ENCODE peak calls at places on chromosomes 6 and 20, in eight cellular contexts. One of them, this sample, is unnamed.

GRCh38 chr20:23245553-23246128 is 105.0 kb upstream of the NXT1 start:
- DNase-seq in activated T-cell treated with anti-CD3 and anti-CD28 coated beads, Interleukin-2, amount 50 U/mL, for 72 hours: peak; percentile 6
- DNase-seq in mammary epithelial cell: peak; percentile 13
- DNase-seq in NCI-H1092 treated with DMSO at 0.1 percent for 48 hours: no peak
- DNase-seq in RWPE1: no peak
- DNase-seq in iris pigment epithelial cell: peak; percentile 51
- DNase-seq in stomach: peak; percentile 66
- DNase-seq in effector CD4-positive, alpha-beta T cell: no peak
- DNase-seq in this sample: peak; percentile 3

GRCh38 chr20:38167851-38168760 is 3.0 kb upstream of the TGM2 start:
- DNase-seq in effector CD4-positive, alpha-beta T cell: no peak
- DNase-seq in mammary epithelial cell: peak; percentile 79
- DNase-seq in NCI-H1092 treated with DMSO at 0.1 percent for 48 hours: no peak
- DNase-seq in stomach: peak; percentile 51
- DNase-seq in iris pigment epithelial cell: peak; percentile 81
- DNase-seq in RWPE1: peak; percentile 92
- DNase-seq in activated T-cell treated with anti-CD3 and anti-CD28 coated beads, Interleukin-2, amount 50 U/mL, for 72 hours: no peak
- DNase-seq in this sample: no peak

GRCh38 chr6:63936399-63936798 is 300.8 kb downstream of the PHF3 start:
- DNase-seq in NCI-H1092 treated with DMSO at 0.1 percent for 48 hours: no peak
- DNase-seq in effector CD4-positive, alpha-beta T cell: no peak
- DNase-seq in stomach: no peak
- DNase-seq in iris pigment epithelial cell: no peak
- DNase-seq in RWPE1: no peak
- DNase-seq in activated T-cell treated with anti-CD3 and anti-CD28 coated beads, Interleukin-2, amount 50 U/mL, for 72 hours: no peak
- DNase-seq in mammary epithelial cell: no peak
- DNase-seq in this sample: no peak

GRCh38 chr6:135784493-135784892 is 67.0 kb upstream of the PDE7B start:
- DNase-seq in effector CD4-positive, alpha-beta T cell: no peak
- DNase-seq in iris pigment epithelial cell: no peak
- DNase-seq in stomach: no peak
- DNase-seq in mammary epithelial cell: no peak
- DNase-seq in RWPE1: no peak
- DNase-seq in activated T-cell treated with anti-CD3 and anti-CD28 coated beads, Interleukin-2, amount 50 U/mL, for 72 hours: no peak
- DNase-seq in NCI-H1092 treated with DMSO at 0.1 percent for 48 hours: no peak
- DNase-seq in this sample: no peak

GRCh38 chr6:30557683-30557981 is 537 bp downstream of the PRR3 start:
- DNase-seq in RWPE1: no peak
- DNase-seq in iris pigment epithelial cell: no peak
- DNase-seq in NCI-H1092 treated with DMSO at 0.1 percent for 48 hours: no peak
- DNase-seq in activated T-cell treated with anti-CD3 and anti-CD28 coated beads, Interleukin-2, amount 50 U/mL, for 72 hours: peak; percentile 61
- DNase-seq in stomach: no peak
- DNase-seq in effector CD4-positive, alpha-beta T cell: peak; percentile 36
- DNase-seq in mammary epithelial cell: no peak
- DNase-seq in this sample: no peak

GRCh38 chr20:59289994-59290393 is 10.4 kb upstream of the EDN3 start:
- DNase-seq in activated T-cell treated with anti-CD3 and anti-CD28 coated beads, Interleukin-2, amount 50 U/mL, for 72 hours: no peak
- DNase-seq in effector CD4-positive, alpha-beta T cell: no peak
- DNase-seq in mammary epithelial cell: no peak
- DNase-seq in iris pigment epithelial cell: no peak
- DNase-seq in RWPE1: no peak
- DNase-seq in NCI-H1092 treated with DMSO at 0.1 percent for 48 hours: no peak
- DNase-seq in stomach: no peak
- DNase-seq in this sample: no peak

GRCh38 chr6:154298297-154298696 is 58.3 kb downstream of the IPCEF1 start:
- DNase-seq in effector CD4-positive, alpha-beta T cell: no peak
- DNase-seq in iris pigment epithelial cell: peak; percentile 48
- DNase-seq in RWPE1: no peak
- DNase-seq in activated T-cell treated with anti-CD3 and anti-CD28 coated beads, Interleukin-2, amount 50 U/mL, for 72 hours: no peak
- DNase-seq in NCI-H1092 treated with DMSO at 0.1 percent for 48 hours: no peak
- DNase-seq in mammary epithelial cell: peak; percentile 72
- DNase-seq in stomach: no peak
- DNase-seq in this sample: peak; percentile 33

GRCh38 chr6:18047406-18047805 is 60.0 kb upstream of the KIF13A start:
- DNase-seq in activated T-cell treated with anti-CD3 and anti-CD28 coated beads, Interleukin-2, amount 50 U/mL, for 72 hours: no peak
- DNase-seq in NCI-H1092 treated with DMSO at 0.1 percent for 48 hours: no peak
- DNase-seq in mammary epithelial cell: peak; percentile 89
- DNase-seq in effector CD4-positive, alpha-beta T cell: no peak
- DNase-seq in stomach: no peak
- DNase-seq in RWPE1: peak; percentile 29
- DNase-seq in iris pigment epithelial cell: peak; percentile 60
- DNase-seq in this sample: peak; percentile 82

GRCh38 chr6:24689964-24690363 is 23.1 kb downstream of the ACOT13 start:
- DNase-seq in NCI-H1092 treated with DMSO at 0.1 percent for 48 hours: no peak
- DNase-seq in effector CD4-positive, alpha-beta T cell: no peak
- DNase-seq in activated T-cell treated with anti-CD3 and anti-CD28 coated beads, Interleukin-2, amount 50 U/mL, for 72 hours: no peak
- DNase-seq in iris pigment epithelial cell: peak; percentile 17
- DNase-seq in RWPE1: no peak
- DNase-seq in stomach: no peak
- DNase-seq in mammary epithelial cell: no peak
- DNase-seq in this sample: no peak

GRCh38 chr6:3825331-3825831 is 23.8 kb upstream of the FAM50B start:
- DNase-seq in mammary epithelial cell: peak; percentile 60
- DNase-seq in NCI-H1092 treated with DMSO at 0.1 percent for 48 hours: no peak
- DNase-seq in activated T-cell treated with anti-CD3 and anti-CD28 coated beads, Interleukin-2, amount 50 U/mL, for 72 hours: no peak
- DNase-seq in RWPE1: no peak
- DNase-seq in stomach: peak; percentile 49
- DNase-seq in effector CD4-positive, alpha-beta T cell: no peak
- DNase-seq in iris pigment epithelial cell: peak; percentile 73
- DNase-seq in this sample: no peak

GRCh38 chr6:132683543-132683942 is 24.6 kb upstream of the TAAR1 start:
- DNase-seq in NCI-H1092 treated with DMSO at 0.1 percent for 48 hours: no peak
- DNase-seq in RWPE1: peak; percentile 14
- DNase-seq in mammary epithelial cell: peak; percentile 88
- DNase-seq in effector CD4-positive, alpha-beta T cell: no peak
- DNase-seq in iris pigment epithelial cell: peak; percentile 76
- DNase-seq in activated T-cell treated with anti-CD3 and anti-CD28 coated beads, Interleukin-2, amount 50 U/mL, for 72 hours: no peak
- DNase-seq in stomach: no peak
- DNase-seq in this sample: peak; percentile 83

GRCh38 chr20:571754-572331 is 28.3 kb upstream of the CSNK2A1 start:
- DNase-seq in activated T-cell treated with anti-CD3 and anti-CD28 coated beads, Interleukin-2, amount 50 U/mL, for 72 hours: no peak
- DNase-seq in NCI-H1092 treated with DMSO at 0.1 percent for 48 hours: no peak
- DNase-seq in RWPE1: no peak
- DNase-seq in iris pigment epithelial cell: no peak
- DNase-seq in mammary epithelial cell: no peak
- DNase-seq in stomach: peak; percentile 51
- DNase-seq in effector CD4-positive, alpha-beta T cell: no peak
- DNase-seq in this sample: no peak

GRCh38 chr6:116390571-116390970 is 19.8 kb downstream of the DSE start:
- DNase-seq in activated T-cell treated with anti-CD3 and anti-CD28 coated beads, Interleukin-2, amount 50 U/mL, for 72 hours: no peak
- DNase-seq in NCI-H1092 treated with DMSO at 0.1 percent for 48 hours: no peak
- DNase-seq in mammary epithelial cell: no peak
- DNase-seq in iris pigment epithelial cell: no peak
- DNase-seq in stomach: no peak
- DNase-seq in effector CD4-positive, alpha-beta T cell: no peak
- DNase-seq in RWPE1: no peak
- DNase-seq in this sample: no peak

GRCh38 chr20:2403291-2404052 is 22.8 kb downstream of the TGM6 start:
- DNase-seq in iris pigment epithelial cell: no peak
- DNase-seq in effector CD4-positive, alpha-beta T cell: no peak
- DNase-seq in activated T-cell treated with anti-CD3 and anti-CD28 coated beads, Interleukin-2, amount 50 U/mL, for 72 hours: no peak
- DNase-seq in mammary epithelial cell: no peak
- DNase-seq in stomach: no peak
- DNase-seq in NCI-H1092 treated with DMSO at 0.1 percent for 48 hours: no peak
- DNase-seq in RWPE1: no peak
- DNase-seq in this sample: no peak

GRCh38 chr6:52929321-52930164 is 20.0 kb upstream of the GSTA3 start:
- DNase-seq in iris pigment epithelial cell: peak; percentile 89
- DNase-seq in NCI-H1092 treated with DMSO at 0.1 percent for 48 hours: no peak
- DNase-seq in effector CD4-positive, alpha-beta T cell: no peak
- DNase-seq in stomach: peak; percentile 66
- DNase-seq in RWPE1: peak; percentile 85
- DNase-seq in mammary epithelial cell: peak; percentile 86
- DNase-seq in activated T-cell treated with anti-CD3 and anti-CD28 coated beads, Interleukin-2, amount 50 U/mL, for 72 hours: no peak
- DNase-seq in this sample: peak; percentile 86

GRCh38 chr20:51886891-51887608 is 84.7 kb upstream of the SALL4 start:
- DNase-seq in NCI-H1092 treated with DMSO at 0.1 percent for 48 hours: no peak
- DNase-seq in mammary epithelial cell: no peak
- DNase-seq in RWPE1: no peak
- DNase-seq in iris pigment epithelial cell: no peak
- DNase-seq in activated T-cell treated with anti-CD3 and anti-CD28 coated beads, Interleukin-2, amount 50 U/mL, for 72 hours: no peak
- DNase-seq in effector CD4-positive, alpha-beta T cell: no peak
- DNase-seq in stomach: no peak
- DNase-seq in this sample: no peak

GRCh38 chr20:25020345-25020744 is 27.8 kb upstream of the APMAP start:
- DNase-seq in stomach: no peak
- DNase-seq in effector CD4-positive, alpha-beta T cell: no peak
- DNase-seq in iris pigment epithelial cell: no peak
- DNase-seq in RWPE1: no peak
- DNase-seq in activated T-cell treated with anti-CD3 and anti-CD28 coated beads, Interleukin-2, amount 50 U/mL, for 72 hours: no peak
- DNase-seq in mammary epithelial cell: no peak
- DNase-seq in NCI-H1092 treated with DMSO at 0.1 percent for 48 hours: no peak
- DNase-seq in this sample: no peak

GRCh38 chr6:121435444-121436069 is at the start of gene GJA1:
- DNase-seq in RWPE1: peak; percentile 62
- DNase-seq in mammary epithelial cell: peak; percentile 83
- DNase-seq in stomach: no peak
- DNase-seq in iris pigment epithelial cell: peak; percentile 89
- DNase-seq in NCI-H1092 treated with DMSO at 0.1 percent for 48 hours: no peak
- DNase-seq in effector CD4-positive, alpha-beta T cell: no peak
- DNase-seq in activated T-cell treated with anti-CD3 and anti-CD28 coated beads, Interleukin-2, amount 50 U/mL, for 72 hours: no peak
- DNase-seq in this sample: peak; percentile 36

GRCh38 chr20:21396045-21396893 is 1.1 kb downstream of the NKX2-4 start:
- DNase-seq in activated T-cell treated with anti-CD3 and anti-CD28 coated beads, Interleukin-2, amount 50 U/mL, for 72 hours: peak; percentile 14
- DNase-seq in mammary epithelial cell: peak; percentile 25
- DNase-seq in RWPE1: no peak
- DNase-seq in iris pigment epithelial cell: no peak
- DNase-seq in stomach: no peak
- DNase-seq in effector CD4-positive, alpha-beta T cell: no peak
- DNase-seq in NCI-H1092 treated with DMSO at 0.1 percent for 48 hours: peak; percentile 49
- DNase-seq in this sample: no peak

GRCh38 chr6:154481541-154482013 is 28.9 kb downstream of the CNKSR3 start:
- DNase-seq in RWPE1: no peak
- DNase-seq in effector CD4-positive, alpha-beta T cell: no peak
- DNase-seq in mammary epithelial cell: no peak
- DNase-seq in iris pigment epithelial cell: no peak
- DNase-seq in activated T-cell treated with anti-CD3 and anti-CD28 coated beads, Interleukin-2, amount 50 U/mL, for 72 hours: no peak
- DNase-seq in stomach: no peak
- DNase-seq in NCI-H1092 treated with DMSO at 0.1 percent for 48 hours: no peak
- DNase-seq in this sample: no peak

GRCh38 chr20:49990310-49990720 is 7.5 kb downstream of the SNAI1 start:
- DNase-seq in mammary epithelial cell: no peak
- DNase-seq in stomach: peak; percentile 72
- DNase-seq in activated T-cell treated with anti-CD3 and anti-CD28 coated beads, Interleukin-2, amount 50 U/mL, for 72 hours: no peak
- DNase-seq in iris pigment epithelial cell: peak; percentile 48
- DNase-seq in effector CD4-positive, alpha-beta T cell: no peak
- DNase-seq in NCI-H1092 treated with DMSO at 0.1 percent for 48 hours: no peak
- DNase-seq in RWPE1: no peak
- DNase-seq in this sample: no peak

GRCh38 chr6:169406034-169406433 is 152.4 kb upstream of the THBS2 start:
- DNase-seq in RWPE1: no peak
- DNase-seq in activated T-cell treated with anti-CD3 and anti-CD28 coated beads, Interleukin-2, amount 50 U/mL, for 72 hours: no peak
- DNase-seq in NCI-H1092 treated with DMSO at 0.1 percent for 48 hours: no peak
- DNase-seq in effector CD4-positive, alpha-beta T cell: no peak
- DNase-seq in stomach: no peak
- DNase-seq in iris pigment epithelial cell: no peak
- DNase-seq in mammary epithelial cell: no peak
- DNase-seq in this sample: no peak

GRCh38 chr20:61903575-61904340 is 161.9 kb downstream of the TAF4 start:
- DNase-seq in effector CD4-positive, alpha-beta T cell: no peak
- DNase-seq in stomach: no peak
- DNase-seq in iris pigment epithelial cell: no peak
- DNase-seq in mammary epithelial cell: no peak
- DNase-seq in NCI-H1092 treated with DMSO at 0.1 percent for 48 hours: no peak
- DNase-seq in RWPE1: no peak
- DNase-seq in activated T-cell treated with anti-CD3 and anti-CD28 coated beads, Interleukin-2, amount 50 U/mL, for 72 hours: no peak
- DNase-seq in this sample: no peak

GRCh38 chr6:87473419-87473903 is 687 bp downstream of the SLC35A1 start:
- DNase-seq in activated T-cell treated with anti-CD3 and anti-CD28 coated beads, Interleukin-2, amount 50 U/mL, for 72 hours: no peak
- DNase-seq in effector CD4-positive, alpha-beta T cell: peak; percentile 49
- DNase-seq in iris pigment epithelial cell: peak; percentile 70
- DNase-seq in RWPE1: peak; percentile 63
- DNase-seq in stomach: peak; percentile 37
- DNase-seq in NCI-H1092 treated with DMSO at 0.1 percent for 48 hours: no peak
- DNase-seq in mammary epithelial cell: peak; percentile 46
- DNase-seq in this sample: no peak

GRCh38 chr20:32037929-32038328 is 14.1 kb upstream of the HCK start:
- DNase-seq in RWPE1: no peak
- DNase-seq in activated T-cell treated with anti-CD3 and anti-CD28 coated beads, Interleukin-2, amount 50 U/mL, for 72 hours: no peak
- DNase-seq in stomach: no peak
- DNase-seq in effector CD4-positive, alpha-beta T cell: no peak
- DNase-seq in iris pigment epithelial cell: peak; percentile 54
- DNase-seq in NCI-H1092 treated with DMSO at 0.1 percent for 48 hours: no peak
- DNase-seq in mammary epithelial cell: peak; percentile 39
- DNase-seq in this sample: no peak

GRCh38 chr6:163563303-163563702 is 148.8 kb downstream of the QKI start:
- DNase-seq in stomach: no peak
- DNase-seq in mammary epithelial cell: no peak
- DNase-seq in RWPE1: no peak
- DNase-seq in iris pigment epithelial cell: no peak
- DNase-seq in activated T-cell treated with anti-CD3 and anti-CD28 coated beads, Interleukin-2, amount 50 U/mL, for 72 hours: no peak
- DNase-seq in effector CD4-positive, alpha-beta T cell: no peak
- DNase-seq in NCI-H1092 treated with DMSO at 0.1 percent for 48 hours: no peak
- DNase-seq in this sample: no peak

GRCh38 chr6:166683477-166683876 is 56.4 kb upstream of the RPS6KA2 start:
- DNase-seq in activated T-cell treated with anti-CD3 and anti-CD28 coated beads, Interleukin-2, amount 50 U/mL, for 72 hours: no peak
- DNase-seq in stomach: no peak
- DNase-seq in effector CD4-positive, alpha-beta T cell: no peak
- DNase-seq in RWPE1: peak; percentile 47
- DNase-seq in NCI-H1092 treated with DMSO at 0.1 percent for 48 hours: no peak
- DNase-seq in mammary epithelial cell: no peak
- DNase-seq in iris pigment epithelial cell: peak; percentile 24
- DNase-seq in this sample: no peak

GRCh38 chr6:48754631-48755030 is 643.6 kb upstream of the PTCHD4 start:
- DNase-seq in activated T-cell treated with anti-CD3 and anti-CD28 coated beads, Interleukin-2, amount 50 U/mL, for 72 hours: no peak
- DNase-seq in NCI-H1092 treated with DMSO at 0.1 percent for 48 hours: no peak
- DNase-seq in RWPE1: no peak
- DNase-seq in iris pigment epithelial cell: no peak
- DNase-seq in stomach: no peak
- DNase-seq in effector CD4-positive, alpha-beta T cell: no peak
- DNase-seq in mammary epithelial cell: no peak
- DNase-seq in this sample: no peak

GRCh38 chr20:40319741-40320499 is 369.1 kb downstream of the MAFB start:
- DNase-seq in activated T-cell treated with anti-CD3 and anti-CD28 coated beads, Interleukin-2, amount 50 U/mL, for 72 hours: no peak
- DNase-seq in RWPE1: no peak
- DNase-seq in effector CD4-positive, alpha-beta T cell: no peak
- DNase-seq in iris pigment epithelial cell: no peak
- DNase-seq in NCI-H1092 treated with DMSO at 0.1 percent for 48 hours: peak; percentile 86
- DNase-seq in stomach: no peak
- DNase-seq in mammary epithelial cell: no peak
- DNase-seq in this sample: no peak

GRCh38 chr20:11891081-11891826 is 26.4 kb upstream of the BTBD3 start:
- DNase-seq in stomach: peak; percentile 51
- DNase-seq in effector CD4-positive, alpha-beta T cell: no peak
- DNase-seq in mammary epithelial cell: peak; percentile 55
- DNase-seq in iris pigment epithelial cell: peak; percentile 45
- DNase-seq in RWPE1: peak; percentile 39
- DNase-seq in NCI-H1092 treated with DMSO at 0.1 percent for 48 hours: peak; percentile 43
- DNase-seq in activated T-cell treated with anti-CD3 and anti-CD28 coated beads, Interleukin-2, amount 50 U/mL, for 72 hours: peak; percentile 53
- DNase-seq in this sample: no peak

GRCh38 chr6:42279144-42279781 is 61.6 kb upstream of the MRPS10 start:
- DNase-seq in stomach: no peak
- DNase-seq in iris pigment epithelial cell: peak; percentile 56
- DNase-seq in RWPE1: peak; percentile 84
- DNase-seq in effector CD4-positive, alpha-beta T cell: no peak
- DNase-seq in activated T-cell treated with anti-CD3 and anti-CD28 coated beads, Interleukin-2, amount 50 U/mL, for 72 hours: peak; percentile 51
- DNase-seq in NCI-H1092 treated with DMSO at 0.1 percent for 48 hours: no peak
- DNase-seq in mammary epithelial cell: peak; percentile 67
- DNase-seq in this sample: no peak

GRCh38 chr20:57327820-57328219 is 1.8 kb upstream of the SPO11 start:
- DNase-seq in NCI-H1092 treated with DMSO at 0.1 percent for 48 hours: no peak
- DNase-seq in RWPE1: no peak
- DNase-seq in mammary epithelial cell: no peak
- DNase-seq in effector CD4-positive, alpha-beta T cell: no peak
- DNase-seq in stomach: no peak
- DNase-seq in activated T-cell treated with anti-CD3 and anti-CD28 coated beads, Interleukin-2, amount 50 U/mL, for 72 hours: no peak
- DNase-seq in iris pigment epithelial cell: no peak
- DNase-seq in this sample: no peak

GRCh38 chr6:74551896-74552295 is 654.0 kb downstream of the COL12A1 start:
- DNase-seq in iris pigment epithelial cell: peak; percentile 85
- DNase-seq in mammary epithelial cell: no peak
- DNase-seq in activated T-cell treated with anti-CD3 and anti-CD28 coated beads, Interleukin-2, amount 50 U/mL, for 72 hours: no peak
- DNase-seq in effector CD4-positive, alpha-beta T cell: no peak
- DNase-seq in NCI-H1092 treated with DMSO at 0.1 percent for 48 hours: no peak
- DNase-seq in RWPE1: no peak
- DNase-seq in stomach: no peak
- DNase-seq in this sample: no peak

GRCh38 chr6:170095273-170095976 is 195.5 kb downstream of the DLL1 start:
- DNase-seq in NCI-H1092 treated with DMSO at 0.1 percent for 48 hours: no peak
- DNase-seq in effector CD4-positive, alpha-beta T cell: no peak
- DNase-seq in RWPE1: no peak
- DNase-seq in iris pigment epithelial cell: no peak
- DNase-seq in mammary epithelial cell: no peak
- DNase-seq in stomach: peak; percentile 21
- DNase-seq in activated T-cell treated with anti-CD3 and anti-CD28 coated beads, Interleukin-2, amount 50 U/mL, for 72 hours: no peak
- DNase-seq in this sample: no peak